ENCODE peak calls at places on chromosome 11, in four cellular contexts. M is lower leg skin, J is body of pancreas, Z is GM12865. N is an unnamed sample.
A peak's percentile ranks its signal among the peaks of the same experiment; 100 is the strongest.

GRCh38 chr11:66745356-66746235 is 16.6 kb upstream of the SPTBN2 start:
- DNase-seq in Z (peak; percentile 75), M (peak; percentile 89), J (peak; percentile 34), N (peak; percentile 68)

GRCh38 chr11:120134106-120134930 is 3.6 kb downstream of the TRIM29 start:
- DNase-seq in Z (no peak), M (peak; percentile 73), J (peak; percentile 2), N (peak; percentile 6)

GRCh38 chr11:121555172-121555571 is 102.4 kb upstream of the SORL1-AS1 start:
- DNase-seq in M (no peak), Z (no peak), J (no peak), N (no peak)

GRCh38 chr11:47979378-47980092 is 824 bp upstream of the PTPRJ start:
- DNase-seq in J (peak; percentile 25), Z (no peak), M (no peak), N (no peak)

GRCh38 chr11:316031-316701 is 2.3 kb downstream of the IFITM1 start:
- DNase-seq in J (no peak), Z (peak; percentile 10), M (no peak), N (no peak)

GRCh38 chr11:106917973-106918372 is 100.3 kb downstream of the GUCY1A2 start:
- DNase-seq in M (no peak), Z (peak; percentile 13), J (peak; percentile 12), N (peak; percentile 3)

GRCh38 chr11:19642185-19642591 is 70.4 kb upstream of the NAV2 start:
- DNase-seq in Z (no peak), M (no peak), J (no peak), N (no peak)

GRCh38 chr11:22792497-22792896 is 37.1 kb downstream of the SVIP start:
- DNase-seq in J (no peak), M (no peak), Z (no peak), N (no peak)

GRCh38 chr11:128098840-128099239 is 488.5 kb downstream of the ETS1 start:
- DNase-seq in Z (no peak), J (no peak), M (no peak), N (no peak)

GRCh38 chr11:116452447-116452846 is 320.3 kb downstream of the BUD13 start:
- DNase-seq in M (peak; percentile 32), Z (no peak), J (no peak), N (no peak)

GRCh38 chr11:74681686-74682651 is 49.3 kb downstream of the CHRDL2 start:
- DNase-seq in M (peak; percentile 77), Z (no peak), J (peak; percentile 65), N (no peak)

GRCh38 chr11:94169930-94170329 is 41.3 kb downstream of the PANX1 start:
- DNase-seq in Z (no peak), M (no peak), J (no peak), N (no peak)

GRCh38 chr11:117229411-117229810 is 2.5 kb downstream of the PCSK7 start:
- DNase-seq in J (no peak), M (peak; percentile 82), Z (no peak), N (no peak)

GRCh38 chr11:134497586-134497985 is 85.5 kb upstream of the B3GAT1 start:
- DNase-seq in Z (no peak), M (peak; percentile 34), J (no peak), N (no peak)

GRCh38 chr11:61797263-61797944 is 4.7 kb downstream of the FEN1 start:
- DNase-seq in Z (peak; percentile 84), M (no peak), J (peak; percentile 86), N (peak; percentile 76)

GRCh38 chr11:1629326-1630185 is at the start of gene KRTAP5-5:
- DNase-seq in J (no peak), M (no peak), Z (no peak), N (no peak)

GRCh38 chr11:5036671-5037070 is 9.7 kb upstream of the OR52J3 start:
- DNase-seq in M (no peak), J (no peak), Z (no peak), N (no peak)

GRCh38 chr11:96045622-96046456 is 121.9 kb upstream of the MTMR2 start:
- DNase-seq in Z (no peak), M (no peak), J (peak; percentile 34), N (no peak)

GRCh38 chr11:77083553-77084245 is 16.9 kb downstream of the CAPN5 start:
- DNase-seq in M (peak; percentile 78), Z (no peak), J (no peak), N (no peak)
- TF ChIP-seq CTCF in M (no peak), Z (no peak), J (no peak), N (no peak)

DNA sequence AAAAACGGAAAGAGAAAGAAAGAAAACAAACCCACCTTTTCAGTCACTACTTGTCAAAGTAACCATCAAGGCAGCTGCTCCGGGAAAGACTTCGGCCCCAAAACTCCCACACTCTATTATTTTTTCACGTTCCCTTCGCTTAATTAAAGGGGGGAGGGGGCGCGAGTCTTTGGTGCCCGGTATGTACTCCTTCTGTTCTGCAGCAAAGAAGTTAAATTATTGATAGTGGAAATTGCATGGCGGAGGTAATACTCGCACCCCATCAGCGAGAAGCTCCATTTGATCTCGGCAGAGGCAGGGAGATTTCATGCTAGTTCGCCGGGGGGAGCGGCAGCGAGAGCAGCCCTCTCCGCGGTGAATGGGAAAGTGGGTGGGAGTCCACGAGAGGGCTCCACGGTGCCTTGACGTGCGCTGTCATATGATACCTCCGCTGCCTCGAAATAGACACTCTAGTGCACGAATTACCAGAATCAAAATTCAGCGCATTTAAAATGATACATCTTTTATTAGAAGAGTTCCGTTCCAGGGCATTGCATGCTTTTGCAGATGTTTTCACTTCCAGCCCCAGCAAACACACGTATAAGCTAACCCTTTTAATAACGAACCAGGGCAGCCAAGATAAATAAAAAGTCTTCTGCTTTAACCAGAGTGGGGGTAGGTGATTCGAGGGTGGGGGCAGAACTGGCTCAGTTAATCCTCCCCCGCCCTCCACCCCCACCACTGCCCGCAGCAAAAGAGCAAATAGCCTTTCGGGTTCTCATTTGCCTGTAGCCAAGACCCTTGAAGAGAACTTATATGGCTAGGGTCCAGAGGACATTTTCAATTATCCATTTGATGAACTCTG is 1.2 kb upstream of the BDNF start:
- DNase-seq in J (no peak), Z (peak; percentile 36), M (peak; percentile 85), N (peak; percentile 34)
- TF ChIP-seq CTCF in J (no peak), Z (peak; percentile 4), M (no peak), N (no peak)

GRCh38 chr11:18615628-18616392 is 16.2 kb downstream of the MISFA start:
- DNase-seq in M (no peak), J (no peak), Z (peak; percentile 78), N (peak; percentile 86)
- TF ChIP-seq CTCF in M (no peak), J (no peak), Z (no peak), N (no peak)

GRCh38 chr11:65060913-65061408 is 2.6 kb upstream of the NAALADL1 start:
- DNase-seq in Z (no peak), M (no peak), J (no peak), N (no peak)
- TF ChIP-seq CTCF in Z (no peak), M (no peak), J (no peak), N (no peak)

DNA sequence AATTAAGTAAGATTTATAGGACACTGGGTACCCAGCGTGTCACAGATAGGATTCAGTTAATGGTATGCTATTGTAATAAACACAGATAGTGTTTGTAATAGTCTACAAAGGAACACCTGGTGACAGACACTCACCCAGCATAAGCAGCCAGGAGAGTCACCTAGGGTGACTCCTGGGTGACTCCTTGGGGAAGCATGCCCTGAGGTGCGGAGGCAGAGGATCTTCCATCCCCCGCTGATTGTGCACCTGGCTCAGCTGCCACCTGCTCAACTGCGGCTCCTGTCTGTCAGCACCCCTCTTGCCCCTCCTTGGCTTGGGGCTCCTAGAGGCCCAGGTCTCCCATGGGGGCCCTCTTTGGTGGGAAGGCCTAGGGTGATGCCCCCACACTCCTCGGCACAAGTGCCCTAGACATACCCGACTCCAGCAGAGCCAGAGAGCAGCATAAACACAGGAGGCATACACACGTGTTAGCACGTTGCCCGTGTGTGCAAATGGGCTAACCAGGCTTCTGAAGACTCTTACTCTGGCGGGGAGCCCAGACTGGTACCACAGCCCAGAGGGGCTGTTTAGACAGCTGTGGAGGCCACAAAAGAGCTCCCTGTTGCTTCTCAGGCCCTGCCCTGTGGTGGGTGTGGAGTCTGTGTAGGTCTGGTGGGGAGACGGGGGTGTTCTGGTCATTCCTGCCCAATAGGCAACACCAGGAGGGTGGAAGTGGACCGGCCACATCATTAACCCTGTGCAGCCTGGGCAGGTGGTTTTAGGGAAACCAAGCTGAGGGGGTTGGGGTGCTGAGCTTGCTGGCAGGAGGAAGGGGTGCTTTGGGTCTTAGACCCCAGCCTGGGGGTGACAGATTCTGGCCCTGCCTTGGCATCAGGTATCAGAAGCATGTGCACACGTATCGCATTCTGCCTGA is 3.0 kb downstream of the INPPL1 start:
- DNase-seq in Z (no peak), J (no peak), M (peak; percentile 77), N (no peak)
- TF ChIP-seq CTCF in Z (no peak), J (no peak), M (no peak), N (no peak)

GRCh38 chr11:119093951-119094815 is 7.5 kb downstream of the DPAGT1 start:
- DNase-seq in J (peak; percentile 34), M (peak; percentile 90), Z (peak; percentile 48), N (peak; percentile 48)

GRCh38 chr11:119094816-119095065 is 6.9 kb downstream of the DPAGT1 start:
- DNase-seq in Z (peak; percentile 88), J (peak; percentile 89), M (peak; percentile 95), N (peak; percentile 73)

GRCh38 chr11:119093666-119093950 is 8.0 kb downstream of the DPAGT1 start:
- DNase-seq in Z (no peak), J (no peak), M (no peak), N (no peak)

GRCh38 chr11:119092880-119093665 is 8.4 kb downstream of the HMBS start:
- DNase-seq in J (no peak), M (no peak), Z (no peak), N (no peak)

DNA sequence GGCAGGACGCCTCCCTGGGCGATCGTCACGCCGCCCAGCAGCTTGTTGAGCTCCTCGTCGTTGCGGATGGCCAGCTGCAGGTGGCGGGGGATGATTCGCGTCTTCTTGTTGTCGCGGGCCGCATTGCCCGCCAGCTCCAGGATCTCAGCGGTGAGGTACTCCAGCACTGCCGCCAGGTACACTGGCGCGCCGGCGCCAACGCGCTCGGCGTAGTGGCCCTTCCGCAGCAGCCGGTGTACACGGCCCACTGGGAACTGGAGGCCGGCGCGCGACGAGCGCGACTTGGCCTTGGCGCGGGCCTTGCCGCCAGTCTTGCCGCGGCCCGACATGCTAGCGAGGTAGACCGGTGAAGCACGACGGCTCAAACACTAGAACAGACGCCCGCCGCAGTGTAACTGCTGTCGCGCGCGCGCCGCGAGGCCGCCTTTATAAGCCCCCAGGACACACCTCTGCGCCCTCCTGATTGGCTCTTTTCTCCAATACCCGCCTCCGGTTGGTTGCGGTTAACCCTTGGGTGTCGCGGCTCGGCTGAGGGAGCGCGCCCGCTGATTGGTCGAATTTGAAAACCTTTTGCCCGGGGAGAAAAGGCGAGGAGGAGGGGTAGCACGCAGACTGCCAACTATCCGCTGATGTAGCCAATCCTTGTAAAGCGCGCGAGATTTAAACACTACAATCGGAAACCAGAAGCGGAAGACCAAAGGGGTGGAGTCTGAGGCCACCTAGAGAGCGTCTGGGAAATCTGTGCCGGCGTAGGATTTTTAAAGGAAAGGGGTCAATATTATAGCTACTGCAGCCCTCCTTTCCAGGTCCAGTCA is 6.4 kb downstream of the DPAGT1 start:
- DNase-seq in M (peak; percentile 100), J (peak; percentile 99), Z (peak; percentile 100), N (peak; percentile 97)
- TF ChIP-seq CTCF in M (no peak), J (peak; percentile 7), Z (no peak), N (no peak)

GRCh38 chr11:88886796-88887195 is 179.0 kb downstream of the GRM5 start:
- DNase-seq in J (no peak), Z (peak; percentile 67), M (no peak), N (peak; percentile 8)
- TF ChIP-seq CTCF in J (no peak), Z (peak; percentile 62), M (no peak), N (peak; percentile 64)

N was measured in GM13976.